ENCODE peak calls at places on chromosome 12, in four cellular contexts. One of them, this sample, is unnamed.

GRCh38 chr12:115770643-115771042 is 506.9 kb downstream of the MED13L start:
- DNase-seq in neuronal stem cell: no peak
- DNase-seq in transverse colon: no peak
- DNase-seq in dorsolateral prefrontal cortex: no peak
- DNase-seq in this sample: no peak

GRCh38 chr12:52698634-52699340 is 4.5 kb downstream of the KRT77 start:
- DNase-seq in neuronal stem cell: no peak
- DNase-seq in transverse colon: no peak
- DNase-seq in dorsolateral prefrontal cortex: no peak
- DNase-seq in this sample: no peak

GRCh38 chr12:112589275-112589674 is 170.5 kb downstream of the PTPN11 start:
- DNase-seq in neuronal stem cell: no peak
- DNase-seq in transverse colon: no peak
- DNase-seq in dorsolateral prefrontal cortex: no peak
- DNase-seq in this sample: no peak

GRCh38 chr12:5691943-5692342 is 253.1 kb downstream of the ANO2 start:
- DNase-seq in neuronal stem cell: no peak
- DNase-seq in transverse colon: no peak
- DNase-seq in dorsolateral prefrontal cortex: no peak
- DNase-seq in this sample: no peak

GRCh38 chr12:57232156-57232756 is 2.7 kb downstream of the SHMT2 start:
- DNase-seq in neuronal stem cell: no peak
- DNase-seq in transverse colon: no peak
- DNase-seq in dorsolateral prefrontal cortex: no peak
- DNase-seq in this sample: no peak

GRCh38 chr12:90331262-90331661 is 622.6 kb upstream of the ATP2B1 start:
- DNase-seq in neuronal stem cell: no peak
- DNase-seq in transverse colon: no peak
- DNase-seq in dorsolateral prefrontal cortex: no peak
- DNase-seq in this sample: no peak

GRCh38 chr12:41967668-41968649 is 176.7 kb downstream of the GXYLT1 start:
- DNase-seq in neuronal stem cell: peak
- DNase-seq in transverse colon: no peak
- DNase-seq in dorsolateral prefrontal cortex: no peak
- DNase-seq in this sample: no peak

GRCh38 chr12:92146865-92147264 is 1.2 kb upstream of the BTG1 start:
- DNase-seq in neuronal stem cell: no peak
- DNase-seq in transverse colon: no peak
- DNase-seq in dorsolateral prefrontal cortex: no peak
- DNase-seq in this sample: no peak

GRCh38 chr12:116159175-116159574 is 118.3 kb downstream of the MED13L start:
- DNase-seq in neuronal stem cell: no peak
- DNase-seq in transverse colon: no peak
- DNase-seq in dorsolateral prefrontal cortex: no peak
- DNase-seq in this sample: no peak

GRCh38 chr12:39033789-39034188 is 128.4 kb upstream of the CPNE8 start:
- DNase-seq in neuronal stem cell: no peak
- DNase-seq in transverse colon: no peak
- DNase-seq in dorsolateral prefrontal cortex: no peak
- DNase-seq in this sample: no peak

GRCh38 chr12:24996820-24997219 is 47.9 kb upstream of the BCAT1 start:
- DNase-seq in neuronal stem cell: no peak
- DNase-seq in transverse colon: no peak
- DNase-seq in dorsolateral prefrontal cortex: no peak
- DNase-seq in this sample: no peak

GRCh38 chr12:24997496-24997895 is 48.6 kb upstream of the BCAT1 start:
- DNase-seq in neuronal stem cell: no peak
- DNase-seq in transverse colon: no peak
- DNase-seq in dorsolateral prefrontal cortex: no peak
- DNase-seq in this sample: no peak

GRCh38 chr12:24993756-24994155 is 44.9 kb upstream of the BCAT1 start:
- DNase-seq in neuronal stem cell: no peak
- DNase-seq in transverse colon: no peak
- DNase-seq in dorsolateral prefrontal cortex: no peak
- DNase-seq in this sample: no peak

GRCh38 chr12:24997970-24998582 is 49.2 kb upstream of the BCAT1 start:
- DNase-seq in neuronal stem cell: no peak
- DNase-seq in transverse colon: no peak
- DNase-seq in dorsolateral prefrontal cortex: no peak
- DNase-seq in this sample: no peak

GRCh38 chr12:24996102-24996797 is 47.3 kb upstream of the BCAT1 start:
- DNase-seq in neuronal stem cell: no peak
- DNase-seq in transverse colon: no peak
- DNase-seq in dorsolateral prefrontal cortex: no peak
- DNase-seq in this sample: no peak
- H3K27ac ChIP-seq in neuronal stem cell: no peak
- H3K27ac ChIP-seq in transverse colon: no peak
- H3K27ac ChIP-seq in dorsolateral prefrontal cortex: no peak
- H3K27ac ChIP-seq in this sample: no peak

DNA sequence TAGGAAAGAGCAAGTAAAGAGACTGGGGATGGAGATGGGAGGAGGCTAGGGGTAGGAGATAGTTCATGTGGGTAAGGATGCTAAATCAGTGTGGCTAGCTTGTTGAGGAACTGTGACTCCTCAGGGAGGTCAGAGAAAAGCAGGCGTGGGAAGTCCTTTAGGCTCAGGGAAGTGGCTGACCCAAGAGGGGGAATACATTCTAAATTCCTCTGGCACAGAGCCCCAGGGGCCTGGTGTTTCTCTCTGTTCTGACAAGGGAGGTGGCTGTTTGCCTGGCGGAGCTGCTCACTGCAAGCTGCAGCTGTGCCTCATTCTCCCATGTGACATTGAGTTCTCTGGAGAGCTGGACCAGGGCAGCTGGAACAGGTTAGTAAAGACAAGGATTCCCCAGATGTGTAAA is 152.2 kb upstream of the SLC38A2 start:
- DNase-seq in neuronal stem cell: no peak
- DNase-seq in transverse colon: peak
- DNase-seq in dorsolateral prefrontal cortex: no peak
- DNase-seq in this sample: no peak
- H3K27ac ChIP-seq in neuronal stem cell: no peak
- H3K27ac ChIP-seq in transverse colon: peak
- H3K27ac ChIP-seq in dorsolateral prefrontal cortex: no peak
- H3K27ac ChIP-seq in this sample: peak

GRCh38 chr12:12219664-12220063 is 47.2 kb downstream of the LRP6 start:
- DNase-seq in neuronal stem cell: no peak
- DNase-seq in transverse colon: no peak
- DNase-seq in dorsolateral prefrontal cortex: no peak
- DNase-seq in this sample: no peak
- H3K27ac ChIP-seq in neuronal stem cell: no peak
- H3K27ac ChIP-seq in transverse colon: no peak
- H3K27ac ChIP-seq in dorsolateral prefrontal cortex: no peak
- H3K27ac ChIP-seq in this sample: no peak

GRCh38 chr12:121575952-121576615 is 4.7 kb downstream of the KDM2B start:
- DNase-seq in neuronal stem cell: peak
- DNase-seq in transverse colon: no peak
- DNase-seq in dorsolateral prefrontal cortex: no peak
- DNase-seq in this sample: no peak

GRCh38 chr12:121578230-121579189 is 2.3 kb downstream of the KDM2B start:
- DNase-seq in neuronal stem cell: peak
- DNase-seq in transverse colon: peak
- DNase-seq in dorsolateral prefrontal cortex: no peak
- DNase-seq in this sample: peak

GRCh38 chr12:121577443-121578180 is 3.2 kb downstream of the KDM2B start:
- DNase-seq in neuronal stem cell: peak
- DNase-seq in transverse colon: no peak
- DNase-seq in dorsolateral prefrontal cortex: no peak
- DNase-seq in this sample: no peak

GRCh38 chr12:121575051-121575450 is 5.8 kb downstream of the KDM2B start:
- DNase-seq in neuronal stem cell: no peak
- DNase-seq in transverse colon: no peak
- DNase-seq in dorsolateral prefrontal cortex: no peak
- DNase-seq in this sample: no peak

DNA sequence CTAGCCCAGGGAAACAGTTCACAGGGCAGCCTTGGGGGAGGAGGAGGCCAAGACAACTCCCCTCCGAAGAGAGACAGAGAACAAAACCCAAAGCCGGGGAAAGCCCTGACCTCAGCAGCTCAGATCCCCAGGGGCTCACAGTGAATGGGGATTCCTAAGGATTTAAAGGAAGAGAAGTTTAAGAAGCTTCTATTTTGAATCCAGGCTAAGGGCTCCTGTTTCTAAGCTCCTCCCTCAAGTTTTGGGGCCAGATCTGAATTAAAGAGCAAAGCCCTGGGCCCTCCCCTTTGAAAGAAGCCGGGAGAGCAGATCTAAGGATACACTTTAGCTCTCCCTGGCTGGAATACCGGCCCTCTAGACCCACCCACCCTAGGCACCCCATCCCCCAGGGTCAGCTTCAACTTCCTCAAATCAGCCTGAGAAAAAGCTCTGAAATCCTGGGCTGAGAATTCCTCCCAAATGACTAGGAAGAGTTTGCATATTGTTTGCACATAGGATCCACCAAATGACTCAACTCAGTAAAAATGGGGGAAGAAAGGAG is 3.9 kb downstream of the KDM2B start:
- DNase-seq in neuronal stem cell: peak
- DNase-seq in transverse colon: no peak
- DNase-seq in dorsolateral prefrontal cortex: no peak
- DNase-seq in this sample: no peak
- H3K27ac ChIP-seq in neuronal stem cell: peak
- H3K27ac ChIP-seq in transverse colon: peak
- H3K27ac ChIP-seq in dorsolateral prefrontal cortex: no peak
- H3K27ac ChIP-seq in this sample: peak

GRCh38 chr12:43761535-43761934 is 2.8 kb downstream of the IRAK4 start:
- DNase-seq in neuronal stem cell: no peak
- DNase-seq in transverse colon: no peak
- DNase-seq in dorsolateral prefrontal cortex: no peak
- DNase-seq in this sample: no peak
- H3K27ac ChIP-seq in neuronal stem cell: no peak
- H3K27ac ChIP-seq in transverse colon: no peak
- H3K27ac ChIP-seq in dorsolateral prefrontal cortex: no peak
- H3K27ac ChIP-seq in this sample: no peak

GRCh38 chr12:118420673-118421072 is 44.3 kb downstream of the SUDS3 start:
- DNase-seq in neuronal stem cell: no peak
- DNase-seq in transverse colon: no peak
- DNase-seq in dorsolateral prefrontal cortex: no peak
- DNase-seq in this sample: no peak

GRCh38 chr12:118417942-118418341 is 41.6 kb downstream of the SUDS3 start:
- DNase-seq in neuronal stem cell: no peak
- DNase-seq in transverse colon: no peak
- DNase-seq in dorsolateral prefrontal cortex: no peak
- DNase-seq in this sample: no peak

GRCh38 chr12:118418385-118419057 is 42.2 kb downstream of the SUDS3 start:
- DNase-seq in neuronal stem cell: no peak
- DNase-seq in transverse colon: no peak
- DNase-seq in dorsolateral prefrontal cortex: no peak
- DNase-seq in this sample: no peak
- H3K27ac ChIP-seq in neuronal stem cell: no peak
- H3K27ac ChIP-seq in transverse colon: no peak
- H3K27ac ChIP-seq in dorsolateral prefrontal cortex: no peak
- H3K27ac ChIP-seq in this sample: no peak

GRCh38 chr12:131726-132465 is 65.3 kb downstream of the IQSEC3 start:
- DNase-seq in neuronal stem cell: no peak
- DNase-seq in transverse colon: no peak
- DNase-seq in dorsolateral prefrontal cortex: no peak
- DNase-seq in this sample: no peak

GRCh38 chr12:128079-128478 is 61.5 kb downstream of the IQSEC3 start:
- DNase-seq in neuronal stem cell: no peak
- DNase-seq in transverse colon: no peak
- DNase-seq in dorsolateral prefrontal cortex: no peak
- DNase-seq in this sample: no peak

GRCh38 chr12:130519-130918 is 64.0 kb downstream of the IQSEC3 start:
- DNase-seq in neuronal stem cell: no peak
- DNase-seq in transverse colon: no peak
- DNase-seq in dorsolateral prefrontal cortex: no peak
- DNase-seq in this sample: no peak

GRCh38 chr12:125561-125960 is 59.0 kb downstream of the IQSEC3 start:
- DNase-seq in neuronal stem cell: no peak
- DNase-seq in transverse colon: no peak
- DNase-seq in dorsolateral prefrontal cortex: no peak
- DNase-seq in this sample: no peak

GRCh38 chr12:129001-129400 is 62.4 kb downstream of the IQSEC3 start:
- DNase-seq in neuronal stem cell: no peak
- DNase-seq in transverse colon: no peak
- DNase-seq in dorsolateral prefrontal cortex: no peak
- DNase-seq in this sample: no peak
- H3K27ac ChIP-seq in neuronal stem cell: no peak
- H3K27ac ChIP-seq in transverse colon: no peak
- H3K27ac ChIP-seq in dorsolateral prefrontal cortex: no peak
- H3K27ac ChIP-seq in this sample: no peak

DNA sequence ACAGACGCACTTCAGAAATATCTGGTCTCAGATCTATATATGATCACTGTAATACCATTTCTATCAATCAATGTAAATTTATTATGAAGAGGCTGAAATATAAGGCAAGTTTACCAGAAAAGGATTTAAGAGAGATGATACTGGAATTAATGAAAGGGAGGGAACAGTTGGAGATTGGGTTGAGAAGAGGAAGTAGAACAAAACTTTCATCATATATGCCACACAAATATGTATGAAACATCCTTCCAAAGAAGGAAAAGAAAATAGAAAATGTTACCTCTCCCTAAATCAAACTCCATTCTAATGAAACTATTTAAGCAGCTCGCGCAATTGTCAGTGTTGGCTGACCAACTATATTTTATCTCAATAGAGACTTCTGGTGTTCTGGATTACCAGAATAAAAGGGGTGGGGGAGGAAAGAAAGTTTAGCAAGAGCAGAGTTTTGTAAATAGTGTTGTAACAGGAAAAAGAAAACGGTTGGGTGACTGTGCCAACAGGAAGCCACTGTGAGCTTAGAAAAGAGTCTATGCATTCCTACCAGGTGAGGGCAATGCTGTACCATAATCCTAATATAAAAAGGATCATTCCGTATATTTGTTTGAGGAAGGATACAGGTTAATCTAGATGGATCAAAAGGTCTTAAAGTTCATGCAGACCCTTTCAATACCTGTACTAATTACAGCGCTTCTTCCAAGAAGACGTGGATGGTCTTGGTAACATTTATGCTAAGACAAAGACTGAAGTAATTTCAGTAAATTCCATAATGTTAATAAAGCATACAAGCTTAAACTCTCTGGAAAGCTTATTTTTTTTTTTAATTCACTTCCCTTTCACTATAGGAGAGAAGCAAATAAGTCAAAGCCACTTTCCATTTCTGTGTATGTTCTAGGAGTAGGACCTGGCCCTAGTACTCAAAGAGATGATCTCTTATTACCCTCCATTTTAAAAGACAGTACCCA is 14.5 kb upstream of the LLPH start:
- DNase-seq in neuronal stem cell: peak
- DNase-seq in transverse colon: peak
- DNase-seq in dorsolateral prefrontal cortex: no peak
- DNase-seq in this sample: no peak
- H3K27ac ChIP-seq in neuronal stem cell: no peak
- H3K27ac ChIP-seq in transverse colon: peak
- H3K27ac ChIP-seq in dorsolateral prefrontal cortex: no peak
- H3K27ac ChIP-seq in this sample: no peak

GRCh38 chr12:31522607-31523006 is 68.3 kb downstream of the DENND5B start:
- DNase-seq in neuronal stem cell: no peak
- DNase-seq in transverse colon: no peak
- DNase-seq in dorsolateral prefrontal cortex: no peak
- DNase-seq in this sample: no peak
- H3K27ac ChIP-seq in neuronal stem cell: no peak
- H3K27ac ChIP-seq in transverse colon: no peak
- H3K27ac ChIP-seq in dorsolateral prefrontal cortex: no peak
- H3K27ac ChIP-seq in this sample: no peak

DNA sequence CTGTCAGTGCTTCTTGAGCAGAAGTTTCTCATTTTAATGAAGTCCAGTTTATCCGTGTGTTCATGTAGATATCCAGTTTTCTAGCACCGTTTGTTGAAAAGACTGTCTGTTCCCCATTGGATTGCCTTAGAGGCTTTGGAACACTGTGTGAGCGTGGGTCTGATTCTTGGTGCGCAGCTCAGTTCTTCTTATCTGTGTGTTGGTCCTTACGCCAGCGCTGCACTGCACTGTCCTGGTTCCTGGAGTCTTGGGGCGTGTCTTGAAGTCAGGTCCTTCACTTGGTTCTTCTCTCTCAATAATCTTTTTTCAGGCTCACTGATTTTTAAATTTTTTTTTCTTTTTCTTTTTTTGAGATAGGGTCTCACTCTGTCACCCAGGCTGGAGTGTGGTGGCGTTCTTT is 25.5 kb downstream of the EP400 start:
- DNase-seq in neuronal stem cell: no peak
- DNase-seq in transverse colon: no peak
- DNase-seq in dorsolateral prefrontal cortex: no peak
- DNase-seq in this sample: no peak
- H3K27ac ChIP-seq in neuronal stem cell: no peak
- H3K27ac ChIP-seq in transverse colon: no peak
- H3K27ac ChIP-seq in dorsolateral prefrontal cortex: no peak
- H3K27ac ChIP-seq in this sample: no peak

This sample was measured in caudate nucleus.